ENCODE peak calls at places on chromosomes 13 and 19, in nine cellular contexts. U is fibroblast of lung, C is A549, Z is gastrocnemius medialis, O is epithelial cell of esophagus, I is K562, V is osteoblast, K is right atrium auricular region, D is astrocyte. Q is an unnamed sample.

GRCh38 chr19:48636859-48637448 is at the start of gene DBP:
- DNase-seq in U (no peak), C (peak), Z (peak), O (no peak), I (no peak), V (peak), K (no peak), D (no peak), Q (peak)

GRCh38 chr13:30985637-30986205 is 53.3 kb downstream of the TEX26 start:
- DNase-seq in U (peak), C (no peak), Z (no peak), O (peak), I (no peak), V (no peak), K (no peak), D (peak), Q (peak)

GRCh38 chr13:25806304-25806974 is 245.4 kb downstream of the SHISA2 start:
- DNase-seq in U (peak), C (no peak), Z (no peak), O (peak), I (no peak), V (no peak), K (no peak), D (peak), Q (peak)

GRCh38 chr19:7182489-7182888 is 111.7 kb downstream of the INSR start:
- DNase-seq in U (no peak), C (no peak), Z (no peak), O (no peak), I (no peak), V (no peak), K (no peak), D (no peak), Q (no peak)

GRCh38 chr13:112113355-112113754 is 46.4 kb downstream of the SOX1 start:
- DNase-seq in U (no peak), C (no peak), Z (no peak), O (no peak), I (no peak), V (no peak), K (no peak), D (no peak), Q (no peak)

GRCh38 chr19:3699741-3700241 is 477 bp downstream of the PIP5K1C start:
- DNase-seq in U (no peak), C (no peak), Z (no peak), O (no peak), I (no peak), V (peak), K (no peak), D (no peak), Q (no peak)

GRCh38 chr19:10104665-10105221 is 1.4 kb upstream of the PPAN start:
- DNase-seq in U (no peak), C (no peak), Z (no peak), O (no peak), I (peak), V (peak), K (no peak), D (no peak), Q (no peak)

GRCh38 chr13:76792680-76793334 is 93.4 kb downstream of the KCTD12 start:
- DNase-seq in U (peak), C (no peak), Z (peak), O (peak), I (no peak), V (peak), K (no peak), D (peak), Q (peak)

GRCh38 chr19:6801397-6802086 is 29.0 kb downstream of the VAV1 start:
- DNase-seq in U (peak), C (peak), Z (peak), O (peak), I (peak), V (peak), K (peak), D (peak), Q (peak)

GRCh38 chr13:76647550-76647949 is 238.7 kb downstream of the KCTD12 start:
- DNase-seq in U (peak), C (no peak), Z (no peak), O (peak), I (no peak), V (no peak), K (no peak), D (peak), Q (no peak)

GRCh38 chr19:41302624-41303351 is 7.2 kb upstream of the CCDC97 start:
- DNase-seq in U (no peak), C (no peak), Z (no peak), O (no peak), I (no peak), V (no peak), K (no peak), D (no peak), Q (no peak)

GRCh38 chr19:49850221-49850486 is 805 bp upstream of the PTOV1 start:
- DNase-seq in U (no peak), C (no peak), Z (no peak), O (no peak), I (no peak), V (no peak), K (no peak), D (no peak), Q (no peak)

GRCh38 chr19:42573642-42574041 is 21.1 kb downstream of the CEACAM8 start:
- DNase-seq in U (no peak), C (no peak), Z (no peak), O (no peak), I (no peak), V (no peak), K (no peak), D (no peak), Q (no peak)

GRCh38 chr13:112456138-112457056 is 80.2 kb downstream of the SPACA7 start:
- DNase-seq in U (no peak), C (no peak), Z (no peak), O (no peak), I (no peak), V (peak), K (peak), D (no peak), Q (no peak)

GRCh38 chr19:35518313-35518712 is 4.9 kb upstream of the DMKN start:
- DNase-seq in U (peak), C (peak), Z (no peak), O (peak), I (no peak), V (peak), K (no peak), D (peak), Q (peak)

GRCh38 chr13:98556968-98557591 is 19.8 kb downstream of the STK24 start:
- DNase-seq in U (peak), C (no peak), Z (no peak), O (peak), I (no peak), V (peak), K (no peak), D (peak), Q (no peak)

GRCh38 chr19:19630062-19630414 is 2.0 kb upstream of the LPAR2 start:
- DNase-seq in U (no peak), C (no peak), Z (no peak), O (no peak), I (no peak), V (peak), K (no peak), D (no peak), Q (no peak)

GRCh38 chr19:3162418-3163229 is 15.9 kb upstream of the S1PR4 start:
- DNase-seq in U (no peak), C (peak), Z (no peak), O (peak), I (peak), V (peak), K (no peak), D (no peak), Q (peak)

GRCh38 chr13:27300941-27301586 is 30.4 kb downstream of the RASL11A start:
- DNase-seq in U (no peak), C (no peak), Z (no peak), O (no peak), I (no peak), V (no peak), K (peak), D (no peak), Q (peak)

GRCh38 chr19:42201489-42202289 is 15.8 kb downstream of the DEDD2 start:
- DNase-seq in U (no peak), C (no peak), Z (peak), O (no peak), I (no peak), V (peak), K (no peak), D (no peak), Q (no peak)

GRCh38 chr13:42320375-42320787 is 48.4 kb downstream of the AKAP11 start:
- DNase-seq in U (no peak), C (no peak), Z (no peak), O (no peak), I (no peak), V (no peak), K (no peak), D (no peak), Q (no peak)

GRCh38 chr19:42114412-42114811 is 17.8 kb downstream of the POU2F2 start:
- DNase-seq in U (no peak), C (no peak), Z (no peak), O (no peak), I (no peak), V (peak), K (no peak), D (no peak), Q (no peak)

GRCh38 chr13:98513837-98514236 is 63.1 kb downstream of the STK24 start:
- DNase-seq in U (no peak), C (no peak), Z (no peak), O (peak), I (no peak), V (no peak), K (no peak), D (no peak), Q (no peak)

GRCh38 chr19:36573948-36574726 is 1.0 kb upstream of the ZNF529 start:
- DNase-seq in U (peak), C (no peak), Z (no peak), O (peak), I (no peak), V (peak), K (no peak), D (peak), Q (peak)

GRCh38 chr19:34676697-34677385 is at the start of gene SCGB2B2:
- DNase-seq in U (no peak), C (peak), Z (no peak), O (no peak), I (no peak), V (peak), K (peak), D (no peak), Q (peak)

GRCh38 chr13:21637296-21637695 is 33.3 kb upstream of the MICU2 start:
- DNase-seq in U (peak), C (peak), Z (no peak), O (peak), I (peak), V (no peak), K (no peak), D (peak), Q (peak)

GRCh38 chr19:13574933-13575332 is 68.7 kb upstream of the CACNA1A start:
- DNase-seq in U (no peak), C (peak), Z (no peak), O (no peak), I (peak), V (peak), K (no peak), D (no peak), Q (peak)

GRCh38 chr13:110126391-110126961 is 180.5 kb downstream of the COL4A1 start:
- DNase-seq in U (peak), C (no peak), Z (peak), O (peak), I (no peak), V (peak), K (peak), D (peak), Q (peak)

GRCh38 chr13:99980201-99981114 is 1.1 kb upstream of the ZIC2 start:
- DNase-seq in U (peak), C (no peak), Z (peak), O (peak), I (peak), V (peak), K (peak), D (peak), Q (peak)

GRCh38 chr13:23794267-23795161 is 94.7 kb downstream of the MIPEP start:
- DNase-seq in U (peak), C (no peak), Z (no peak), O (peak), I (no peak), V (no peak), K (no peak), D (peak), Q (peak)

GRCh38 chr13:111243981-111244380 is 76.5 kb upstream of the TEX29 start:
- DNase-seq in U (no peak), C (no peak), Z (no peak), O (no peak), I (no peak), V (no peak), K (no peak), D (no peak), Q (no peak)

GRCh38 chr13:20637811-20638210 is 65.7 kb upstream of the IL17D start:
- DNase-seq in U (no peak), C (no peak), Z (no peak), O (no peak), I (no peak), V (no peak), K (no peak), D (no peak), Q (no peak)

GRCh38 chr13:45833663-45834062 is 17.9 kb downstream of the SIAH3 start:
- DNase-seq in U (peak), C (no peak), Z (peak), O (peak), I (no peak), V (peak), K (no peak), D (peak), Q (peak)

GRCh38 chr13:110388141-110388943 is 81.3 kb downstream of the COL4A2 start:
- DNase-seq in U (peak), C (no peak), Z (peak), O (peak), I (no peak), V (peak), K (no peak), D (peak), Q (no peak)

GRCh38 chr13:25046985-25047660 is 48.8 kb upstream of the PABPC3 start:
- DNase-seq in U (peak), C (no peak), Z (no peak), O (peak), I (peak), V (peak), K (no peak), D (peak), Q (no peak)

GRCh38 chr13:77417897-77418296 is 91.0 kb upstream of the MYCBP2 start:
- DNase-seq in U (no peak), C (no peak), Z (no peak), O (no peak), I (no peak), V (no peak), K (no peak), D (no peak), Q (peak)

GRCh38 chr13:45184693-45185092 is 16.2 kb downstream of the KCTD4 start:
- DNase-seq in U (no peak), C (no peak), Z (no peak), O (no peak), I (no peak), V (no peak), K (no peak), D (no peak), Q (no peak)

GRCh38 chr19:1826557-1827521 is 14.8 kb upstream of the ATP8B3 start:
- DNase-seq in U (no peak), C (no peak), Z (no peak), O (no peak), I (peak), V (peak), K (no peak), D (no peak), Q (no peak)
- H3K4me3 ChIP-seq in U (no peak), C (no peak), Z (no peak), O (no peak), I (peak), V (no peak), K (no peak), D (no peak), Q (no peak)

DNA sequence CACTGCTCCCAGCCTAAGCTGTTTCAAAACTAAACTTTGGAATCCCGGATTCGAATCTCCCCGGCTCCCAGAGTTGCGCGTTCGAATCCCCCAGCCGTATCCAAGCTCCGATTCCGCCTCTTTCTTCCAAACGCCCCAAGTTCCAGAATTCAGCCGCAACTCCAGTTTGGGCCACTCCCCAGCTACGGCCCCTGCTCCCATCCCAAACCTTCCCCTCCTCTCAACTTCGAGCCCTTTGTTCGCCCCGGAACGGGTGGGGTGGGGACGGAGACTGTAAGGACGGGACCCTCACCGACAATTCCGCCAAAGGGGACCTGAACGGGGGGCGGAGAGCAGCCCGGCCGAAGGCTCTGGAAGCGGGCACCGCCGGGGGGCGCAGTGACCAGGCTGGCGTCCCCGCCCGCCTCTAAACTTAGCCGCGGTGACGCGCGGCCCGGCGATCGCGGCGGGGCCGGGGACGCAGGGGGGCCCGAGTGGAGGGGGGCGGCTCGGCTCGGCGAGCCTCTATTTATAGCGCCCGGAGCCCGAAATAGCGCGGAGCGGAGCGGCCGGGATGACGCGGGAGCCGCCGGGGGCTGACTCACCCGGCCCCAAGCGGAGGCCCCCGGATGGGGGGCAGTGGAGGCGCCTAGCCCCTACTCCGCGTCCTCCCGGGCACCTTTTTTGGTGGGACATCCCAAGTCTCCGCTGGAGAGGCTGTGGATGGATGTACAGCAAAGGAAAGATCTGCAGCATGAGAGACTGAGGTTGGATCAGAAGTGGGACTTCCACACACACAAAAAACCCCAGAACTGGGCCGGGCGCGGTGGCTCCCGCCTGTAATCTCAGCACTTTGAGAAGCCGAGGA is 4.9 kb upstream of the ERCC1 start:
- DNase-seq in U (peak), C (peak), Z (peak), O (no peak), I (peak), V (peak), K (no peak), D (no peak), Q (peak)
- H3K4me3 ChIP-seq in U (peak), C (peak), Z (peak), O (peak), I (peak), V (peak), K (peak), D (peak), Q (peak)

GRCh38 chr19:30450945-30451344 is 78.8 kb downstream of the ZNF536 start:
- DNase-seq in U (no peak), C (no peak), Z (no peak), O (no peak), I (no peak), V (no peak), K (no peak), D (no peak), Q (no peak)
- H3K4me3 ChIP-seq in U (peak), C (no peak), Z (peak), O (no peak), I (no peak), V (no peak), K (peak), D (peak), Q (no peak)

GRCh38 chr19:38421856-38422255 is 4.2 kb downstream of the RASGRP4 start:
- DNase-seq in U (no peak), C (no peak), Z (no peak), O (no peak), I (no peak), V (no peak), K (no peak), D (no peak), Q (no peak)

GRCh38 chr19:38413416-38413815 is 10.5 kb downstream of the FAM98C start:
- DNase-seq in U (no peak), C (no peak), Z (no peak), O (no peak), I (no peak), V (no peak), K (no peak), D (no peak), Q (no peak)

GRCh38 chr19:38417146-38417543 is 8.9 kb downstream of the RASGRP4 start:
- DNase-seq in U (no peak), C (no peak), Z (no peak), O (no peak), I (no peak), V (no peak), K (no peak), D (no peak), Q (no peak)

GRCh38 chr19:38420935-38421334 is 5.1 kb downstream of the RASGRP4 start:
- DNase-seq in U (no peak), C (no peak), Z (no peak), O (no peak), I (no peak), V (peak), K (no peak), D (no peak), Q (no peak)

GRCh38 chr19:38417544-38418506 is 8.2 kb downstream of the RASGRP4 start:
- DNase-seq in U (no peak), C (peak), Z (peak), O (peak), I (peak), V (peak), K (peak), D (no peak), Q (peak)
- H3K4me3 ChIP-seq in U (no peak), C (peak), Z (no peak), O (peak), I (peak), V (no peak), K (peak), D (no peak), Q (peak)

DNA sequence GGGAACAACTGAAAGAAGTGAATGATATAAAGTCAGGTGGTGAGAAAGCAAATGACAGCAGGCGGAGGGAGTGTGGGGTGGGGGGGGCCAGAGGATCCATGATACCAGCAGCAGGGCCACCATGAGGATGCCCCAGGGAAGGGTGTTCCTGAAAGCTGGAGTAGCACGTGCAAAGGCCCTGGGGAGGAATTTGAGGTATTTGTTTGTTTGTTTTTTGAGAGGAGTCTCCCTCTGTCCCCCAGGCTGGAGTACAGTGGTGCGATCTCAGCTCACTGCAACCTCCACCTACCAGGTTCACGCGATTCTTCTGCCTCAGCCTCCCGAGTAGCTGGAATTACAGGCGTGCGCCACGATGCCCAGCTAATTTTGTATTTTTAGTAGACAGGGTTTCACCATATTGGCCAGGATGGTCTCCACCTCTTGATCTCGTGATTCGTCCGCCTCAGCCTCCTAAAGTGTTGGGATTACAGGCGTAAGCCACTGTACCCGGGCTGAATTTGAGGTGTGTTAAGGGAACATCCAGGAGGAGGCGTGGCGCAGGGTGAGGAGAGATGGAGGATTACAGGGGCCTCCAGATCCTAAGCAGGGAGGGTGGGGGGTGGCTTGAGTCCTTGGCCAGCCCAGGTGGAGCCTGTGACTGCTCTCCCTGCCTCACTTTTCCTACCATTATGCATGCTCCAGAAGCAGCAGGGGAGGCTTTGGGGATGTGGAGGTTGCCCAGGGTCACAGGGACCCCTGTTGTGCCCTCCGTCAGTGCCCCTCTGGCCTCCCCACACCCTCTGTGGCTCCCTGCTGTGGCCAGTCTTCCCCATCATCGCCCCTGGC is 12.4 kb upstream of the JUND start:
- DNase-seq in U (no peak), C (no peak), Z (no peak), O (no peak), I (no peak), V (peak), K (no peak), D (no peak), Q (no peak)
- H3K4me3 ChIP-seq in U (no peak), C (peak), Z (no peak), O (no peak), I (peak), V (peak), K (peak), D (no peak), Q (no peak)

DNA sequence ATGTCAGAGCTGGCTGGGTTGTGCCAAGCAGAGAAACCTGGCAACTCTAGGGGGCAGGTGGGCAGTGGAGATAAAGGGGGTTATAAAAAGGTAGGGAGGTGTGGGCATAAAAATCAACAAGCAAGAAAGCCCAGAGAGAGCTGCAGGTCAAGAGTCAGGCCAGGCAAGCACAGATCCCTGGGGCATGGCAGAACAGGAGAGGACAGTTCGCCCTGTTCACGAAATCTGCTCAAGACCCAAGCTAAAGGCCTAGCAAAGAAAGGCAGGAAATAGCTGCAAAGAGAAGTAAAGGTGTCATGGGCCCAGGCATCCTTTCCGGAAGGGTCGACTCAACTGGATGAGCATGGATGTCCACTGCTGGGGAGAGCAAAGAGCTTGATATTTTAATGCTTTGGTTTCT is 3.4 kb downstream of the MBNL2 start:
- DNase-seq in U (no peak), C (no peak), Z (no peak), O (no peak), I (no peak), V (no peak), K (no peak), D (no peak), Q (no peak)
- H3K4me3 ChIP-seq in U (peak), C (peak), Z (peak), O (peak), I (peak), V (peak), K (peak), D (peak), Q (peak)